ENCODE peak calls at places on chromosomes 5 and 9, in nine cellular contexts. One of them, this sample, is unnamed.

GRCh38 chr5:120734033-120734432 is 269.9 kb downstream of the PRR16 start:
- DNase-seq in A673: no peak
- DNase-seq in mucosa of descending colon: no peak
- DNase-seq in astrocyte: no peak
- DNase-seq in heart left ventricle: no peak
- DNase-seq in kidney epithelial cell: no peak
- DNase-seq in tibial nerve: no peak
- DNase-seq in fibroblast of the aortic adventitia: no peak
- DNase-seq in SK-N-SH: no peak
- DNase-seq in this sample: no peak

GRCh38 chr5:125411163-125412050 is 665.0 kb upstream of the ZNF608 start:
- DNase-seq in A673: peak; percentile 76
- DNase-seq in mucosa of descending colon: peak; percentile 64
- DNase-seq in astrocyte: peak; percentile 69
- DNase-seq in heart left ventricle: peak; percentile 21
- DNase-seq in kidney epithelial cell: no peak
- DNase-seq in tibial nerve: peak; percentile 13
- DNase-seq in fibroblast of the aortic adventitia: peak; percentile 79
- DNase-seq in SK-N-SH: no peak
- DNase-seq in this sample: peak; percentile 13

GRCh38 chr5:56064984-56065383 is 70.2 kb upstream of the IL6ST start:
- DNase-seq in A673: no peak
- DNase-seq in mucosa of descending colon: no peak
- DNase-seq in astrocyte: no peak
- DNase-seq in heart left ventricle: no peak
- DNase-seq in kidney epithelial cell: no peak
- DNase-seq in tibial nerve: no peak
- DNase-seq in fibroblast of the aortic adventitia: no peak
- DNase-seq in SK-N-SH: no peak
- DNase-seq in this sample: no peak

GRCh38 chr5:30574761-30575160 is 618.7 kb upstream of the CDH6 start:
- DNase-seq in A673: no peak
- DNase-seq in mucosa of descending colon: no peak
- DNase-seq in astrocyte: peak; percentile 23
- DNase-seq in heart left ventricle: no peak
- DNase-seq in kidney epithelial cell: no peak
- DNase-seq in tibial nerve: no peak
- DNase-seq in fibroblast of the aortic adventitia: no peak
- DNase-seq in SK-N-SH: no peak
- DNase-seq in this sample: no peak

GRCh38 chr9:31799953-31800609 is 584.4 kb upstream of the ACO1 start:
- DNase-seq in A673: peak; percentile 76
- DNase-seq in mucosa of descending colon: no peak
- DNase-seq in astrocyte: peak; percentile 1
- DNase-seq in heart left ventricle: no peak
- DNase-seq in kidney epithelial cell: peak; percentile 4
- DNase-seq in tibial nerve: no peak
- DNase-seq in fibroblast of the aortic adventitia: peak; percentile 27
- DNase-seq in SK-N-SH: no peak
- DNase-seq in this sample: peak; percentile 47

GRCh38 chr5:179840321-179840720 is 18.3 kb downstream of the MRNIP start:
- DNase-seq in A673: no peak
- DNase-seq in mucosa of descending colon: no peak
- DNase-seq in astrocyte: no peak
- DNase-seq in heart left ventricle: no peak
- DNase-seq in kidney epithelial cell: no peak
- DNase-seq in tibial nerve: no peak
- DNase-seq in fibroblast of the aortic adventitia: peak; percentile 35
- DNase-seq in SK-N-SH: no peak
- DNase-seq in this sample: no peak

GRCh38 chr5:82312373-82312856 is 34.3 kb upstream of the RPS23 start:
- DNase-seq in A673: peak; percentile 83
- DNase-seq in mucosa of descending colon: peak; percentile 74
- DNase-seq in astrocyte: peak; percentile 64
- DNase-seq in heart left ventricle: peak; percentile 69
- DNase-seq in kidney epithelial cell: peak; percentile 23
- DNase-seq in tibial nerve: peak; percentile 65
- DNase-seq in fibroblast of the aortic adventitia: peak; percentile 92
- DNase-seq in SK-N-SH: peak; percentile 60
- DNase-seq in this sample: peak; percentile 86

GRCh38 chr5:15249152-15249551 is 250.8 kb upstream of the FBXL7 start:
- DNase-seq in A673: no peak
- DNase-seq in mucosa of descending colon: no peak
- DNase-seq in astrocyte: peak; percentile 59
- DNase-seq in heart left ventricle: no peak
- DNase-seq in kidney epithelial cell: peak; percentile 37
- DNase-seq in tibial nerve: no peak
- DNase-seq in fibroblast of the aortic adventitia: peak; percentile 37
- DNase-seq in SK-N-SH: no peak
- DNase-seq in this sample: peak; percentile 71

GRCh38 chr5:102617857-102618187 is 119.0 kb upstream of the SLCO6A1 start:
- DNase-seq in A673: no peak
- DNase-seq in mucosa of descending colon: peak; percentile 56
- DNase-seq in astrocyte: no peak
- DNase-seq in heart left ventricle: no peak
- DNase-seq in kidney epithelial cell: no peak
- DNase-seq in tibial nerve: no peak
- DNase-seq in fibroblast of the aortic adventitia: no peak
- DNase-seq in SK-N-SH: no peak
- DNase-seq in this sample: peak; percentile 71

GRCh38 chr5:16508730-16509531 is 43.3 kb upstream of the ZNF622 start:
- DNase-seq in A673: no peak
- DNase-seq in mucosa of descending colon: peak; percentile 77
- DNase-seq in astrocyte: no peak
- DNase-seq in heart left ventricle: peak; percentile 78
- DNase-seq in kidney epithelial cell: no peak
- DNase-seq in tibial nerve: no peak
- DNase-seq in fibroblast of the aortic adventitia: peak; percentile 39
- DNase-seq in SK-N-SH: no peak
- DNase-seq in this sample: peak; percentile 19

GRCh38 chr5:43019615-43020293 is 20.4 kb downstream of the ANXA2R start:
- DNase-seq in A673: peak; percentile 89
- DNase-seq in mucosa of descending colon: peak; percentile 86
- DNase-seq in astrocyte: peak; percentile 87
- DNase-seq in heart left ventricle: peak; percentile 70
- DNase-seq in kidney epithelial cell: no peak
- DNase-seq in tibial nerve: no peak
- DNase-seq in fibroblast of the aortic adventitia: peak; percentile 78
- DNase-seq in SK-N-SH: peak; percentile 47
- DNase-seq in this sample: peak; percentile 92
- TF ChIP-seq CTCF in A673: peak; percentile 52
- TF ChIP-seq CTCF in mucosa of descending colon: peak; percentile 46
- TF ChIP-seq CTCF in astrocyte: peak; percentile 63
- TF ChIP-seq CTCF in heart left ventricle: peak; percentile 49
- TF ChIP-seq CTCF in kidney epithelial cell: peak; percentile 38
- TF ChIP-seq CTCF in tibial nerve: peak; percentile 24
- TF ChIP-seq CTCF in fibroblast of the aortic adventitia: peak; percentile 59
- TF ChIP-seq CTCF in SK-N-SH: peak; percentile 60
- TF ChIP-seq CTCF in this sample: peak; percentile 56

DNA sequence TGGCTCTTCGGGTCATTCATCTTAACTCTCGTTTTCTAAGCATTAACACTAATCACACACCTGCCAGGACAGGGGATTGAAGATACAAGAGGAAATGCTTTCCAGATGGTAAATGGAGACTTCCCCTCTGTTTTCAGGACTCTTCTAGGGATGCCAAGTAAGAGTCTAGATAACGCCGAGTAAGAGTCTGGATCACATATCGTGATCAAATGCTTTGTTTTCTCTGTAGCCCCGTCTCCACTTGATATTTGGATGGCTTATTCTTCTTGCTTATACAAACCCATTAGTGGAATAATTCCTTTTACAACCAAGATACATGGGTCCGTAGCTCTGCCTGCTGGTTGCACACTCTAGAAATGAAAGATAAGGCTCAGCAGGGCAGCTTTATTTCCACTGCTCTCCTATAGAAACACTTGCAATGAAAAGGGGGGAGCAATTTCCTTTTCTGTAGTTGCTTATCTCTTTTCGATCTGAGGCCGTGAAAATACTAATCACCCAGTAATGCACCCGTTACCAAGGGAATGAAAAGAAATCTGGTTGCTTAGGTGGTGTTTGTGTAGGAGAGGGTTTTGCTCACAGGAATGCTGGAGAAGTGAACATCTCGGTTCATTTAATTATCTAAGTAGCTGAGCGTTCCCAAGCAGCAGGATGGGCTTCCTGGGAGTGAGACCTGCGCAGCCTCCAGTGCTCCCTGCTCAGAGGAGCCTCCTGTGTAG is 131.6 kb downstream of the ADAMTS16 start:
- DNase-seq in A673: peak; percentile 89
- DNase-seq in mucosa of descending colon: no peak
- DNase-seq in astrocyte: peak; percentile 89
- DNase-seq in heart left ventricle: no peak
- DNase-seq in kidney epithelial cell: peak; percentile 35
- DNase-seq in tibial nerve: no peak
- DNase-seq in fibroblast of the aortic adventitia: no peak
- DNase-seq in SK-N-SH: peak; percentile 65
- DNase-seq in this sample: peak; percentile 56
- H3K4me3 ChIP-seq in A673: peak overlapping the region; percentile 31
- H3K4me3 ChIP-seq in mucosa of descending colon: no peak overlapping the region
- H3K4me3 ChIP-seq in astrocyte: peak overlapping the region; percentile 56
- H3K4me3 ChIP-seq in heart left ventricle: peak overlapping the region; percentile 24
- H3K4me3 ChIP-seq in kidney epithelial cell: no peak overlapping the region
- H3K4me3 ChIP-seq in tibial nerve: peak overlapping the region; percentile 21
- H3K4me3 ChIP-seq in fibroblast of the aortic adventitia: peak overlapping the region; percentile 9
- H3K4me3 ChIP-seq in SK-N-SH: peak overlapping the region; percentile 40
- H3K4me3 ChIP-seq in this sample: peak overlapping the region; percentile 41

DNA sequence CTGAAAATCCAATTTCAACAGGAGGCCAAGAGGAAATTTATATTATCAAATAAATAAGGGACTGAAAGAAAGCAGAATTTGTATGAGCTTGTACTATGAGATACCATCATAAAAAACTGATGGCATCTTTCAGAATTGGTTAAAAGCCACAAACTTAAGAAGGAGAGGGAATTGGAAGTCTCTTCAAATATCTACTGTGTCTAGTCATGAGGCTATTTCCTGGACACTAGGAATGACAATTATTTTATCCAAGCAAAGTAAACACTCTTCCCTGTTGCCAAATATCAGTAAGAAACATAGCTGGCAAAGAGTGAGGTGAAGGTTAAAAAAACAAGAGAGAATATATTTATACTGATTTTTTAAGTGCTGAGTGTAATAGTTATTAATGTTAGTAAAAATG is 101.5 kb upstream of the ARRDC3 start:
- DNase-seq in A673: no peak
- DNase-seq in mucosa of descending colon: no peak
- DNase-seq in astrocyte: no peak
- DNase-seq in heart left ventricle: no peak
- DNase-seq in kidney epithelial cell: no peak
- DNase-seq in tibial nerve: no peak
- DNase-seq in fibroblast of the aortic adventitia: no peak
- DNase-seq in SK-N-SH: no peak
- DNase-seq in this sample: no peak
- TF ChIP-seq CTCF in A673: no peak
- TF ChIP-seq CTCF in mucosa of descending colon: no peak
- TF ChIP-seq CTCF in astrocyte: no peak
- TF ChIP-seq CTCF in heart left ventricle: no peak
- TF ChIP-seq CTCF in kidney epithelial cell: no peak
- TF ChIP-seq CTCF in tibial nerve: no peak
- TF ChIP-seq CTCF in fibroblast of the aortic adventitia: no peak
- TF ChIP-seq CTCF in SK-N-SH: no peak
- TF ChIP-seq CTCF in this sample: no peak

DNA sequence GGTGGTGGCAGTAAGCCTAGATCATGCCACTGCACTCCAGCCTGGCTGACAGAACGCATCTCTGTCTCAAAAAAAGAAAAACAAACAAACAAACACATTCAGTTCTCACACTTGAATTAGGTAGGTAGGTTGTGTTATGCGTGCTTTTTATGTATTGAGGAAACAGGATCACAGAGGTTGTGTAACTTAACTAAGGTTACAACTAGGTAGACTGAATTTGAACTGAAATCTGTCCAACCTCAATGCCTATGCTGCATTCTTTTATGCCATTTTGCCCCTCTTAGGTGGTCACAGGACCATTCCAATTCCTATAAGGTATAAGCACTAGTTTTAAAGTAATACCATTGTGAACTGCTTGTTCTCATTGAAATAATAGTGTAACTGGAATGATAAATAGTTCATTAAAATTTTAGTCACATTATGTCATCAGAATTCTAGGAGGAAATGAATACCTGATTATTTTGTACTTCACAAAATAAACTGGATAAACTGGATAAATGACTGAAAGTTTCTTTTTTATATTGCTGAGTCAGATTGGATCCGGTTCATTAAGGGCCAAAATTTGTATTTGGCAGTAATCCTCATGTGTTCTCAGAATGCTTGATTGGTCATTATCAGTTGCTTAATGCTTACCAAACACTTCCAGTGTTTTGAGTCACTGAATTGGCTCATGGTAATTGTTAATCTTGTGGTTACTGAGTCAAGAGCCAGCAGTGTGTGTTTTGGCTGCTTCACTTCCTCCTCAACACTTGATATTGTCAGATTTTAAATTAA is 7.1 kb downstream of the UBAP1 start:
- DNase-seq in A673: peak; percentile 81
- DNase-seq in mucosa of descending colon: peak; percentile 25
- DNase-seq in astrocyte: peak; percentile 99
- DNase-seq in heart left ventricle: peak; percentile 40
- DNase-seq in kidney epithelial cell: peak; percentile 97
- DNase-seq in tibial nerve: no peak
- DNase-seq in fibroblast of the aortic adventitia: peak; percentile 98
- DNase-seq in SK-N-SH: no peak
- DNase-seq in this sample: peak; percentile 96
- H3K4me3 ChIP-seq in A673: no peak overlapping the region
- H3K4me3 ChIP-seq in mucosa of descending colon: no peak overlapping the region
- H3K4me3 ChIP-seq in astrocyte: no peak overlapping the region
- H3K4me3 ChIP-seq in heart left ventricle: no peak overlapping the region
- H3K4me3 ChIP-seq in kidney epithelial cell: no peak overlapping the region
- H3K4me3 ChIP-seq in tibial nerve: no peak overlapping the region
- H3K4me3 ChIP-seq in fibroblast of the aortic adventitia: no peak overlapping the region
- H3K4me3 ChIP-seq in SK-N-SH: no peak overlapping the region
- H3K4me3 ChIP-seq in this sample: no peak overlapping the region

GRCh38 chr9:109206670-109207069 is 39.6 kb upstream of the FRRS1L start:
- DNase-seq in A673: no peak
- DNase-seq in mucosa of descending colon: peak; percentile 18
- DNase-seq in astrocyte: no peak
- DNase-seq in heart left ventricle: no peak
- DNase-seq in kidney epithelial cell: no peak
- DNase-seq in tibial nerve: no peak
- DNase-seq in fibroblast of the aortic adventitia: no peak
- DNase-seq in SK-N-SH: no peak
- DNase-seq in this sample: no peak
- TF ChIP-seq CTCF in A673: no peak
- TF ChIP-seq CTCF in mucosa of descending colon: no peak
- TF ChIP-seq CTCF in astrocyte: no peak
- TF ChIP-seq CTCF in heart left ventricle: no peak
- TF ChIP-seq CTCF in kidney epithelial cell: no peak
- TF ChIP-seq CTCF in tibial nerve: no peak
- TF ChIP-seq CTCF in fibroblast of the aortic adventitia: no peak
- TF ChIP-seq CTCF in SK-N-SH: peak; percentile 22
- TF ChIP-seq CTCF in this sample: no peak

GRCh38 chr9:121651014-121651294 is 480 bp upstream of the DAB2IP start:
- DNase-seq in A673: peak; percentile 39
- DNase-seq in mucosa of descending colon: no peak
- DNase-seq in astrocyte: no peak
- DNase-seq in heart left ventricle: no peak
- DNase-seq in kidney epithelial cell: no peak
- DNase-seq in tibial nerve: no peak
- DNase-seq in fibroblast of the aortic adventitia: no peak
- DNase-seq in SK-N-SH: no peak
- DNase-seq in this sample: no peak
- H3K4me3 ChIP-seq in A673: peak overlapping the region; percentile 79
- H3K4me3 ChIP-seq in mucosa of descending colon: no peak overlapping the region
- H3K4me3 ChIP-seq in astrocyte: peak overlapping the region; percentile 54
- H3K4me3 ChIP-seq in heart left ventricle: peak overlapping the region; percentile 66
- H3K4me3 ChIP-seq in kidney epithelial cell: peak overlapping the region; percentile 68
- H3K4me3 ChIP-seq in tibial nerve: peak overlapping the region; percentile 59
- H3K4me3 ChIP-seq in fibroblast of the aortic adventitia: no peak overlapping the region
- H3K4me3 ChIP-seq in SK-N-SH: peak overlapping the region; percentile 59
- H3K4me3 ChIP-seq in this sample: no peak overlapping the region

GRCh38 chr5:130109152-130109551 is 204.9 kb downstream of the CHSY3 start:
- DNase-seq in A673: peak; percentile 40
- DNase-seq in mucosa of descending colon: no peak
- DNase-seq in astrocyte: no peak
- DNase-seq in heart left ventricle: no peak
- DNase-seq in kidney epithelial cell: peak; percentile 2
- DNase-seq in tibial nerve: no peak
- DNase-seq in fibroblast of the aortic adventitia: peak; percentile 65
- DNase-seq in SK-N-SH: peak; percentile 7
- DNase-seq in this sample: peak; percentile 29
- TF ChIP-seq CTCF in A673: peak; percentile 66
- TF ChIP-seq CTCF in mucosa of descending colon: no peak
- TF ChIP-seq CTCF in astrocyte: peak; percentile 51
- TF ChIP-seq CTCF in heart left ventricle: peak; percentile 45
- TF ChIP-seq CTCF in kidney epithelial cell: peak; percentile 48
- TF ChIP-seq CTCF in tibial nerve: no peak
- TF ChIP-seq CTCF in fibroblast of the aortic adventitia: peak; percentile 64
- TF ChIP-seq CTCF in SK-N-SH: peak; percentile 74
- TF ChIP-seq CTCF in this sample: peak; percentile 65